ENCODE peak calls at places on chromosomes 13 and 19, in ten cellular contexts. K, Z, X, P, T, L, F, A, E and H are unnamed samples. For H3K36me3, the result is how much of the 10 kb centered on the place peaks cover.

GRCh38 chr13:31951215-31951678 is 80.3 kb upstream of the FRY start:
- DNase-seq in K (peak), Z (no peak), X (peak), P (no peak), T (no peak), L (no peak), F (no peak), A (peak), E (peak), H (peak)

GRCh38 chr19:53254451-53255341 is at the start of gene ZNF677:
- DNase-seq in K (peak), Z (no peak), X (peak), P (peak), T (peak), L (peak), F (peak), A (peak), E (peak), H (peak)

GRCh38 chr19:55581145-55581827 is 638 bp upstream of the ZNF579 start:
- DNase-seq in K (no peak), Z (no peak), X (no peak), P (no peak), T (no peak), L (peak), F (no peak), A (no peak), E (no peak), H (no peak)

GRCh38 chr19:7294571-7295212 is 478 bp upstream of the INSR start:
- DNase-seq in K (peak), Z (peak), X (peak), P (peak), T (peak), L (peak), F (peak), A (peak), E (peak), H (peak)

GRCh38 chr19:28436320-28436719 is 776.6 kb downstream of the UQCRFS1 start:
- DNase-seq in K (no peak), Z (no peak), X (no peak), P (no peak), T (no peak), L (no peak), F (no peak), A (no peak), E (no peak), H (peak)

GRCh38 chr13:113816925-113817859 is 46.7 kb downstream of the GAS6 start:
- DNase-seq in K (peak), Z (peak), X (peak), P (peak), T (peak), L (peak), F (peak), A (peak), E (peak), H (peak)

GRCh38 chr19:6273701-6274601 is 5.8 kb downstream of the MLLT1 start:
- DNase-seq in K (peak), Z (no peak), X (peak), P (peak), T (peak), L (peak), F (peak), A (peak), E (peak), H (peak)

GRCh38 chr13:19950374-19950773 is 8.2 kb upstream of the ZMYM2 start:
- DNase-seq in K (no peak), Z (no peak), X (no peak), P (no peak), T (no peak), L (no peak), F (no peak), A (no peak), E (no peak), H (no peak)

GRCh38 chr19:16260794-16261161 is 63.1 kb downstream of the AP1M1 start:
- DNase-seq in K (no peak), Z (no peak), X (no peak), P (no peak), T (no peak), L (no peak), F (no peak), A (no peak), E (no peak), H (no peak)

GRCh38 chr13:111013196-111013595 is 98.3 kb upstream of the ANKRD10 start:
- DNase-seq in K (no peak), Z (no peak), X (no peak), P (no peak), T (no peak), L (no peak), F (no peak), A (no peak), E (no peak), H (no peak)

GRCh38 chr19:58581227-58582141 is 8.3 kb upstream of the MZF1 start:
- DNase-seq in K (peak), Z (peak), X (peak), P (peak), T (peak), L (peak), F (peak), A (peak), E (peak), H (peak)

GRCh38 chr19:38720559-38721236 is 23.6 kb downstream of the CAPN12 start:
- DNase-seq in K (no peak), Z (no peak), X (no peak), P (no peak), T (no peak), L (no peak), F (no peak), A (no peak), E (no peak), H (no peak)

GRCh38 chr19:38719761-38720558 is 24.3 kb downstream of the CAPN12 start:
- DNase-seq in K (no peak), Z (no peak), X (no peak), P (no peak), T (no peak), L (no peak), F (no peak), A (no peak), E (no peak), H (no peak)

GRCh38 chr19:38717051-38717450 is 27.2 kb downstream of the CAPN12 start:
- DNase-seq in K (no peak), Z (no peak), X (no peak), P (no peak), T (no peak), L (no peak), F (no peak), A (no peak), E (no peak), H (no peak)

GRCh38 chr19:38717855-38718254 is 26.4 kb downstream of the CAPN12 start:
- DNase-seq in K (no peak), Z (no peak), X (no peak), P (no peak), T (no peak), L (no peak), F (no peak), A (no peak), E (no peak), H (no peak)

GRCh38 chr19:38718747-38719543 is 25.3 kb downstream of the CAPN12 start:
- DNase-seq in K (peak), Z (no peak), X (no peak), P (no peak), T (no peak), L (peak), F (no peak), A (no peak), E (no peak), H (no peak)
- TF ChIP-seq CTCF in K (peak), Z (peak), X (peak), P (peak), T (no peak), L (peak), F (peak), A (peak), E (peak), H (no peak)

GRCh38 chr19:10960314-10961072 is at the start of gene SMARCA4:
- DNase-seq in K (peak), Z (peak), X (peak), P (peak), T (peak), L (peak), F (peak), A (peak), E (peak), H (peak)
- TF ChIP-seq POLR2A in K (peak), Z (peak), X (peak), P (peak), T (peak), L (peak), F (peak), A (peak), E (peak), H (peak)

GRCh38 chr19:5020368-5020767 is 51.5 kb downstream of the KDM4B start:
- DNase-seq in K (no peak), Z (no peak), X (no peak), P (no peak), T (no peak), L (no peak), F (no peak), A (no peak), E (no peak), H (no peak)
- H3K36me3 ChIP-seq in K (under half), Z (under half), X (under half), P (under half), T (under half), L (under half), F (under half), A (under half), E (under half), H (under half)

GRCh38 chr19:35139618-35139943 is 957 bp downstream of the FXYD1 start:
- DNase-seq in K (no peak), Z (no peak), X (no peak), P (no peak), T (no peak), L (no peak), F (no peak), A (no peak), E (no peak), H (no peak)
- TF ChIP-seq CTCF in K (no peak), Z (no peak), X (no peak), P (no peak), T (no peak), L (no peak), F (no peak), A (no peak), E (no peak), H (no peak)

DNA sequence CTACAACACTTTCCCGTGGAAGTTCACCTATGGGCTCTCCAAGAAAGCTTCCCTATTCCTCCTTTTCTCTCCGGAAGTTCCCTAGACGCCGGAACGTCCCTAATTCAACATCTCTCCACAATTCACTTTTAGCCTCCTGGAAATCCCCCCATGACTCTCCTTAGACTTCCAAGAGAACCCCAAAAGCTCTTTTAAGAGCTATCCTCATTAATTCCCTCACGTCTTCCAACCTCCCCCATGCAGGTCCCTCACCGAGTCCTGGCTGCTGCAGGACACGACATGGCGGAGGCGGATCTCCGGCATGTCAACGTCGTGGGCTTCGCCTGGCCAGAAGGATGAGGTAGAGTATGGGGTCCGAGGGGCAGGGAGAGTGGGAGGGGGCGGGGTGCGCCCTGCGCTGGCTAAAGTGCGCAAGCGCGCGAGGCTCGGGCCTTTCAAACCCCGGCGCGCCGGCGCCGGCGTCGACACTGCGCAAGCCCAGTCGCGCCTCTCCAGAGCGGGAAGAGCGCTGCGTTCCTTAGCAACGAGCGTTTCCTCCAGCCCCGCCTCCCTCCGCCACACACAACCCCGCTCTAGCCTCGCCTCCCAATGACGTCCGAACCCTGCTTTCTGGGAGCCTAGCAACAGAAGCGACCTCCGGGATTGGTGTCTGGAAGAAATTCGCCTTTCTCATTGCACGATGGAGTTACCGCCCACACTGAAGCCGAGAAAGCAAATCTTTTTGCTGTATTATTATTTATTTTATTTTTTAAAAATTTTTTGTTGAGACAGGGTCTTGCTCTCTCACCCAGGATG is at the start of the genes PINLYP and XRCC1:
- DNase-seq in K (peak), Z (peak), X (peak), P (peak), T (peak), L (peak), F (peak), A (peak), E (peak), H (peak)
- TF ChIP-seq POLR2A in K (no peak), Z (no peak), X (peak), P (peak), T (peak), L (peak), F (peak), A (peak), E (peak), H (peak)